ENCODE peak calls at places on chromosomes 11 and 22, in five cellular contexts. One of them, this sample, is unnamed.

GRCh38 chr11:115471367-115471766 is 32.8 kb downstream of the CADM1 start:
- DNase-seq in T-helper 9 cell: no peak
- DNase-seq in H4: no peak
- DNase-seq in amygdala: no peak
- DNase-seq in left cardiac atrium: no peak
- DNase-seq in this sample: no peak

GRCh38 chr22:30421695-30422480 is 3.7 kb upstream of the MTFP1 start:
- DNase-seq in T-helper 9 cell: no peak
- DNase-seq in H4: no peak
- DNase-seq in amygdala: no peak
- DNase-seq in left cardiac atrium: no peak
- DNase-seq in this sample: no peak

GRCh38 chr11:20303451-20303965 is 60.0 kb upstream of the HTATIP2 start:
- DNase-seq in T-helper 9 cell: no peak
- DNase-seq in H4: no peak
- DNase-seq in amygdala: no peak
- DNase-seq in left cardiac atrium: no peak
- DNase-seq in this sample: no peak

GRCh38 chr11:118227865-118228785 is 3.3 kb upstream of the JAML start:
- DNase-seq in T-helper 9 cell: no peak
- DNase-seq in H4: no peak
- DNase-seq in amygdala: no peak
- DNase-seq in left cardiac atrium: no peak
- DNase-seq in this sample: no peak

GRCh38 chr11:69205929-69206612 is 50.3 kb downstream of the SMIM38 start:
- DNase-seq in T-helper 9 cell: no peak
- DNase-seq in H4: no peak
- DNase-seq in amygdala: no peak
- DNase-seq in left cardiac atrium: no peak
- DNase-seq in this sample: no peak

GRCh38 chr22:27797793-27798525 is 3.6 kb downstream of the MN1 start:
- DNase-seq in T-helper 9 cell: no peak
- DNase-seq in H4: no peak
- DNase-seq in amygdala: no peak
- DNase-seq in left cardiac atrium: peak
- DNase-seq in this sample: no peak

GRCh38 chr11:95093548-95093947 is 3.9 kb downstream of the ENDOD1 start:
- DNase-seq in T-helper 9 cell: no peak
- DNase-seq in H4: no peak
- DNase-seq in amygdala: no peak
- DNase-seq in left cardiac atrium: no peak
- DNase-seq in this sample: no peak

GRCh38 chr22:24054356-24054755 is 43.3 kb downstream of the CABIN1 start:
- DNase-seq in T-helper 9 cell: no peak
- DNase-seq in H4: no peak
- DNase-seq in amygdala: no peak
- DNase-seq in left cardiac atrium: no peak
- DNase-seq in this sample: no peak

GRCh38 chr11:132941024-132941646 is 591.2 kb downstream of the OPCML start:
- DNase-seq in T-helper 9 cell: no peak
- DNase-seq in H4: peak
- DNase-seq in amygdala: no peak
- DNase-seq in left cardiac atrium: no peak
- DNase-seq in this sample: peak

GRCh38 chr11:69609351-69609750 is 31.6 kb upstream of the CCND1 start:
- DNase-seq in T-helper 9 cell: no peak
- DNase-seq in H4: no peak
- DNase-seq in amygdala: no peak
- DNase-seq in left cardiac atrium: no peak
- DNase-seq in this sample: peak

GRCh38 chr11:113350646-113351045 is 36.3 kb downstream of the TTC12 start:
- DNase-seq in T-helper 9 cell: no peak
- DNase-seq in H4: no peak
- DNase-seq in amygdala: no peak
- DNase-seq in left cardiac atrium: no peak
- DNase-seq in this sample: no peak

GRCh38 chr11:75760710-75761493 is 7.7 kb upstream of the DGAT2 start:
- DNase-seq in T-helper 9 cell: no peak
- DNase-seq in H4: no peak
- DNase-seq in amygdala: no peak
- DNase-seq in left cardiac atrium: no peak
- DNase-seq in this sample: no peak

GRCh38 chr22:49828599-49828965 is 909 bp upstream of the BRD1 start:
- DNase-seq in T-helper 9 cell: no peak
- DNase-seq in H4: no peak
- DNase-seq in amygdala: no peak
- DNase-seq in left cardiac atrium: no peak
- DNase-seq in this sample: no peak

GRCh38 chr11:76831911-76832310 is 28.8 kb upstream of the ACER3 start:
- DNase-seq in T-helper 9 cell: no peak
- DNase-seq in H4: no peak
- DNase-seq in amygdala: no peak
- DNase-seq in left cardiac atrium: no peak
- DNase-seq in this sample: no peak

GRCh38 chr22:37419916-37420655 is 7.2 kb downstream of the ELFN2 start:
- DNase-seq in T-helper 9 cell: no peak
- DNase-seq in H4: no peak
- DNase-seq in amygdala: no peak
- DNase-seq in left cardiac atrium: no peak
- DNase-seq in this sample: no peak

GRCh38 chr22:27086728-27087450 is 429.5 kb downstream of the MIAT start:
- DNase-seq in T-helper 9 cell: no peak
- DNase-seq in H4: no peak
- DNase-seq in amygdala: no peak
- DNase-seq in left cardiac atrium: no peak
- DNase-seq in this sample: no peak

GRCh38 chr11:26649884-26650283 is 72.0 kb downstream of the SLC5A12 start:
- DNase-seq in T-helper 9 cell: no peak
- DNase-seq in H4: peak
- DNase-seq in amygdala: no peak
- DNase-seq in left cardiac atrium: peak
- DNase-seq in this sample: peak

GRCh38 chr11:73257342-73258103 is 14.6 kb upstream of the P2RY6 start:
- DNase-seq in T-helper 9 cell: no peak
- DNase-seq in H4: peak
- DNase-seq in amygdala: no peak
- DNase-seq in left cardiac atrium: peak
- DNase-seq in this sample: peak

GRCh38 chr11:33388793-33389525 is 131.8 kb downstream of the HIPK3 start:
- DNase-seq in T-helper 9 cell: no peak
- DNase-seq in H4: no peak
- DNase-seq in amygdala: no peak
- DNase-seq in left cardiac atrium: no peak
- DNase-seq in this sample: no peak